ENCODE peak calls at places on chromosomes 5 and 9, in ten cellular contexts. Q is heart right ventricle, C is AG09309, Y is fibroblast of the aortic adventitia, V is natural killer cell, P is transverse colon, B is AG09319, R is fibroblast of mammary gland, A is nephron progenitor cell, M is fibroblast of pulmonary artery. D is an unnamed sample.

GRCh38 chr5:133688386-133688785 is 76.0 kb upstream of the FSTL4 start:
- DNase-seq in Y (no peak), M (no peak), Q (no peak), C (no peak), V (no peak), B (no peak), A (no peak), R (no peak), P (no peak), D (no peak)

GRCh38 chr9:4281676-4282075 is 18.2 kb downstream of the GLIS3 start:
- DNase-seq in C (no peak), M (no peak), P (no peak), V (no peak), Q (no peak), A (no peak), Y (no peak), R (no peak), B (no peak), D (no peak)

GRCh38 chr5:27479859-27480258 is 441.5 kb upstream of the CDH9 start:
- DNase-seq in Y (no peak), A (no peak), R (no peak), P (no peak), B (no peak), M (no peak), V (no peak), Q (no peak), C (no peak), D (no peak)

GRCh38 chr5:135233477-135233876 is 165.6 kb downstream of the MACROH2A1 start:
- DNase-seq in P (no peak), M (no peak), Y (no peak), A (no peak), B (no peak), R (no peak), C (no peak), V (no peak), Q (no peak), D (no peak)

GRCh38 chr5:124655943-124656459 is 90.4 kb downstream of the ZNF608 start:
- DNase-seq in V (no peak), Q (no peak), R (peak), B (no peak), Y (peak), P (peak), A (no peak), C (no peak), M (peak), D (no peak)

GRCh38 chr9:20989923-20990341 is 41.5 kb downstream of the HACD4 start:
- DNase-seq in M (no peak), A (no peak), Y (no peak), C (no peak), Q (peak), V (no peak), R (no peak), B (no peak), P (peak), D (peak)

GRCh38 chr9:135373151-135373685 is 106.4 kb upstream of the PPP1R26 start:
- DNase-seq in P (no peak), Y (no peak), A (no peak), R (no peak), V (no peak), B (no peak), C (no peak), Q (no peak), M (no peak), D (no peak)

GRCh38 chr9:21413089-21414023 is 4.4 kb downstream of the IFNA8 start:
- DNase-seq in C (no peak), Q (no peak), V (no peak), P (no peak), M (no peak), R (no peak), B (no peak), Y (no peak), A (no peak), D (no peak)

GRCh38 chr9:125341566-125341965 is 79.9 kb downstream of the GAPVD1 start:
- DNase-seq in P (no peak), A (no peak), M (no peak), R (no peak), Y (no peak), Q (no peak), C (no peak), V (no peak), B (no peak), D (no peak)

GRCh38 chr9:135116892-135117680 is 29.6 kb downstream of the OLFM1 start:
- DNase-seq in Q (no peak), P (no peak), C (no peak), Y (no peak), V (no peak), A (no peak), R (no peak), M (no peak), B (no peak), D (no peak)

GRCh38 chr5:61637566-61637965 is 305.5 kb downstream of the ZSWIM6 start:
- DNase-seq in B (no peak), R (no peak), Y (no peak), M (no peak), P (no peak), C (no peak), V (no peak), A (no peak), Q (no peak), D (no peak)

GRCh38 chr5:61640631-61641030 is 308.6 kb downstream of the ZSWIM6 start:
- DNase-seq in R (no peak), V (no peak), B (no peak), A (no peak), Y (peak), M (peak), C (no peak), P (no peak), Q (no peak), D (no peak)

GRCh38 chr5:61638476-61638875 is 306.4 kb downstream of the ZSWIM6 start:
- DNase-seq in V (no peak), P (no peak), M (no peak), R (no peak), C (no peak), B (no peak), A (no peak), Q (peak), Y (no peak), D (no peak)

DNA sequence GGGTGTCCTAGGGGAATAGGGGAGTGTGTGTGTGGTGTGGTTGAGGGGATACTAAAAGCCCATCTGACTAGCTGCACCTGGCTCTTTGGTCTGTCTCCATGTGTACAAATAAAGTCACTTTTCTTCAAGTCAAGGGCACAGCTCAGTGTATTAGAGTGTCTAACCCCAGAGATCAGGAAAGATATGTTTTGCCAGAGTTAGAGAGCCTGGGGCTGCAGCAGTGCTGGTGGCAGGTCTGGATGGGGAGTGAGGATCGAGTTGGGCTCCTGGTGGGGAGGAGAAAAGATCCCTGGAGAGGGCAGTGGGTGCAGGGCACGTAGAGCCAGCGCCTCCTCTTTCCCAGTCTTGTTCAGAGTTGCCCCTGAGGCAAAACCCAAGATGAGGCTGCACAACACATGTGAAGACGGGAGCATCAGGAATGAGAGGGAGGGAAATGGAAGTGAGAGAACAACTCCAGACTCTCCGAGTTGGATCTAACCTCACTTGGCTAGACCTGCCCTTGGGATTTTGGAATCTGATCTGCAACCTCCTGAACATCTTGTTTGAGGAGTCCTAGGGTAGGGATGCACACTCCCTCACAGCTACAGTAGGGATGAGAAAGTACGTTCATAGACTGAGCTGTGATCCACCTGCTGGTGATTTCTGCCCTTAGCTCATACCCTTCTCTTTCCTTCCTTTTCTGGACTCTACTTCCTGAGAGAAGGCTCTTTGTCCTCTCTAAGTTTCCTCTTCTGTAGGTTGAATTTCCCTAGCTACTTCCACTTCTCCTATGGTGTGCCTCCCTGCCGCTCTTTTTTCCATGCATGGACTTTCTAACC is 309.9 kb downstream of the ZSWIM6 start:
- DNase-seq in Y (peak), Q (no peak), M (no peak), B (no peak), P (no peak), R (peak), V (no peak), C (no peak), A (no peak), D (no peak)
- TF ChIP-seq CTCF in Y (peak), Q (peak), M (no peak), B (peak), P (peak), R (peak), V (no peak), C (peak), A (no peak), D (no peak)

GRCh38 chr5:154460172-154460571 is 14.4 kb downstream of the SAP30L start:
- DNase-seq in V (no peak), M (no peak), C (no peak), A (no peak), Y (no peak), R (no peak), B (no peak), P (no peak), Q (no peak), D (no peak)

GRCh38 chr5:154459015-154459414 is 13.2 kb downstream of the SAP30L start:
- DNase-seq in M (peak), Y (no peak), R (no peak), Q (no peak), C (no peak), V (no peak), P (no peak), B (no peak), A (no peak), D (no peak)

GRCh38 chr5:154464435-154464834 is 13.6 kb downstream of the HAND1 start:
- DNase-seq in C (no peak), A (no peak), M (no peak), V (no peak), Q (no peak), B (no peak), Y (no peak), P (no peak), R (no peak), D (no peak)

GRCh38 chr5:154465169-154465568 is 12.9 kb downstream of the HAND1 start:
- DNase-seq in V (no peak), M (peak), Q (no peak), A (no peak), C (peak), R (peak), P (no peak), Y (peak), B (no peak), D (no peak)

GRCh38 chr5:154461531-154461930 is 15.7 kb downstream of the SAP30L start:
- DNase-seq in V (no peak), R (peak), Q (no peak), P (no peak), C (no peak), A (no peak), M (peak), Y (peak), B (no peak), D (no peak)
- TF ChIP-seq CTCF in V (no peak), R (peak), Q (no peak), P (no peak), C (peak), A (no peak), M (peak), Y (no peak), B (peak), D (no peak)

GRCh38 chr9:29044959-29045358 is 1471.7 kb upstream of the C9orf72 start:
- DNase-seq in P (no peak), C (no peak), Y (no peak), M (peak), B (no peak), Q (no peak), R (peak), A (no peak), V (no peak), D (no peak)

GRCh38 chr9:29043070-29043469 is 1469.8 kb upstream of the C9orf72 start:
- DNase-seq in Y (no peak), C (no peak), P (no peak), R (no peak), B (no peak), V (no peak), Q (no peak), A (no peak), M (no peak), D (no peak)

GRCh38 chr9:29038332-29038731 is 1465.1 kb upstream of the C9orf72 start:
- DNase-seq in B (no peak), P (no peak), M (no peak), R (no peak), Q (no peak), Y (no peak), A (no peak), C (no peak), V (no peak), D (no peak)

DNA sequence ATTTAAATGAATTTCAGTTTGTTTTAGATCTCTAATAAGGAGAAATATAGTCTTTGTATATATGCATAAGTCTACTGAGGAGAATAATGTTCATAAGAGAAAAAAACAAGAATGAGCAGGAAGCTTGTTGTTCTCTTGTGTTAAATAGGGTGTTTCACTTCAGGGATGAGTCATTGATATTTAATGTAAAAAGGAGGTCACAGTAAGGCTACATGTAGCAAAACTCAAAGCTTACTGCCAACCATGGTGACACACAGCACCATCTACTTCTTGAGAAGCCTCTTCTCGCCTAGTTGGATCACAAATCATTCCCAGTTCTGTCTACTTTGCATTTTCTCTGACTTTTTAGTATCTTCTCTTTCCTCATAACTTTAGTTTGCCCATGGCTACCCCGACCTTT is 1466.0 kb upstream of the C9orf72 start:
- DNase-seq in Q (no peak), P (no peak), V (no peak), M (peak), R (peak), A (no peak), Y (peak), C (no peak), B (no peak), D (no peak)
- TF ChIP-seq CTCF in Q (no peak), P (no peak), V (no peak), M (no peak), R (no peak), A (no peak), Y (no peak), C (no peak), B (no peak), D (no peak)

GRCh38 chr5:16704945-16705344 is 88.1 kb upstream of the RETREG1 start:
- DNase-seq in A (no peak), R (no peak), Q (no peak), M (peak), B (no peak), P (no peak), Y (no peak), V (no peak), C (no peak), D (no peak)

GRCh38 chr5:16702964-16703363 is 86.2 kb upstream of the RETREG1 start:
- DNase-seq in Q (no peak), A (no peak), V (no peak), Y (no peak), R (no peak), C (no peak), B (no peak), P (no peak), M (no peak), D (no peak)

GRCh38 chr5:16700081-16700480 is 83.3 kb upstream of the RETREG1 start:
- DNase-seq in C (no peak), Q (no peak), V (no peak), A (no peak), P (no peak), R (no peak), M (no peak), Y (no peak), B (no peak), D (no peak)

GRCh38 chr5:16695779-16696178 is 79.0 kb upstream of the RETREG1 start:
- DNase-seq in Y (no peak), C (no peak), M (no peak), B (no peak), A (no peak), R (no peak), V (no peak), Q (no peak), P (no peak), D (no peak)

GRCh38 chr5:16701134-16702094 is 84.6 kb upstream of the RETREG1 start:
- DNase-seq in Y (no peak), A (no peak), B (no peak), Q (no peak), V (no peak), P (no peak), R (no peak), C (no peak), M (no peak), D (no peak)
- TF ChIP-seq CTCF in Y (no peak), A (no peak), B (no peak), Q (no peak), V (no peak), P (no peak), R (no peak), C (no peak), M (no peak), D (no peak)

D was measured in tibial artery.